ENCODE peak calls at places on chromosomes 11 and 22, in ten cellular contexts. W is mucosa of descending colon; M is ovary; S is heart left ventricle; T is A549; Q is tibial artery; C is effector memory CD4-positive, alpha-beta T cell; D is CD8-positive, alpha-beta memory T cell; A is psoas muscle; Y is Peyer's patch. X is an unnamed sample.

GRCh38 chr11:119684361-119685072 is 44.5 kb downstream of the NECTIN1 start:
- DNase-seq in W (no peak), M (no peak), S (no peak), T (peak; percentile 13), Q (no peak), C (no peak), D (no peak), A (no peak), Y (no peak), X (no peak)

GRCh38 chr22:49633010-49633324 is 194.7 kb downstream of the BRD1 start:
- DNase-seq in W (no peak), M (no peak), S (peak; percentile 32), T (no peak), Q (no peak), C (no peak), D (no peak), A (peak; percentile 43), Y (no peak), X (no peak)

GRCh38 chr11:130211144-130211543 is 51.6 kb downstream of the ST14 start:
- DNase-seq in W (peak; percentile 1), M (peak; percentile 2), S (no peak), T (no peak), Q (no peak), C (no peak), D (no peak), A (no peak), Y (peak; percentile 16), X (no peak)

GRCh38 chr11:119693253-119693815 is 35.7 kb downstream of the NECTIN1 start:
- DNase-seq in W (no peak), M (no peak), S (no peak), T (no peak), Q (no peak), C (no peak), D (no peak), A (no peak), Y (no peak), X (no peak)

GRCh38 chr11:125317416-125317815 is 152.9 kb downstream of the PKNOX2 start:
- DNase-seq in W (no peak), M (no peak), S (no peak), T (no peak), Q (no peak), C (no peak), D (no peak), A (no peak), Y (no peak), X (no peak)

GRCh38 chr11:74299000-74299399 is 12.4 kb downstream of the P4HA3 start:
- DNase-seq in W (no peak), M (no peak), S (no peak), T (no peak), Q (no peak), C (no peak), D (no peak), A (no peak), Y (no peak), X (no peak)

GRCh38 chr22:45903355-45904149 is 73.4 kb downstream of the WNT7B start:
- DNase-seq in W (peak; percentile 9), M (no peak), S (no peak), T (no peak), Q (no peak), C (no peak), D (no peak), A (no peak), Y (no peak), X (no peak)

GRCh38 chr11:129946965-129947364 is 51.6 kb upstream of the NFRKB start:
- DNase-seq in W (no peak), M (no peak), S (no peak), T (no peak), Q (no peak), C (no peak), D (no peak), A (no peak), Y (no peak), X (no peak)

GRCh38 chr11:44531116-44531504 is 34.4 kb upstream of the CD82 start:
- DNase-seq in W (no peak), M (no peak), S (peak; percentile 42), T (no peak), Q (no peak), C (no peak), D (no peak), A (no peak), Y (no peak), X (no peak)

GRCh38 chr11:23755769-23756168 is 741.1 kb upstream of the LUZP2 start:
- DNase-seq in W (no peak), M (no peak), S (no peak), T (no peak), Q (no peak), C (no peak), D (no peak), A (no peak), Y (no peak), X (no peak)

GRCh38 chr22:41979423-41980250 is 10.4 kb downstream of the SEPTIN3 start:
- DNase-seq in W (no peak), M (no peak), S (no peak), T (no peak), Q (no peak), C (no peak), D (no peak), A (no peak), Y (no peak), X (no peak)

DNA sequence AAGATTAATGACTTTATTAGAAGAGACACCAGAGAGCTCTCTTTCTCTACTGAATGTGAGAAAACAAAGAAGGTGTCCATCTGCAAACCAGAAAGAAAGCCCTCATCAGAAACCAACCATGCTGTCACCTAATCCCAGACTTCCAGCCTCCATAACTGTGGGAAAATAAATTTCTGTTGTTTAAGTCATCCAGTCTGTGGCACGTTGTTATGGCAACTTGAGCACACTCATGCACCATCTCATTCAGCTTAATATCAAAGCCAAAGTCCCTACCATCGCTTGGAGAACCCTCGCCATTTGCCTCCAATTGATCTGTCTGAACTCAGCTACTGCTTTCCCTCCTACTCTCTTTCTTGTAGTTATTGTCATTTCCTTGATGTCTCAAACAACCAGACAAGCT is 766.1 kb upstream of the ARHGAP42 start:
- DNase-seq in W (no peak), M (no peak), S (no peak), T (no peak), Q (no peak), C (no peak), D (no peak), A (no peak), Y (no peak), X (no peak)
- H3K9me3 ChIP-seq in W (peaks cover 29% of the 10 kb centered on the region), M (no peaks in the 10 kb centered on the region), S (no peaks in the 10 kb centered on the region), T (no peaks in the 10 kb centered on the region), Q (no peaks in the 10 kb centered on the region), C (no peaks in the 10 kb centered on the region), D (no peaks in the 10 kb centered on the region), A (peaks cover 7% of the 10 kb centered on the region), Y (no peaks in the 10 kb centered on the region), X (peaks cover 3% of the 10 kb centered on the region)

GRCh38 chr22:20510811-20511577 is 3.6 kb downstream of the MED15 start:
- DNase-seq in W (no peak), M (no peak), S (no peak), T (no peak), Q (no peak), C (no peak), D (no peak), A (no peak), Y (no peak), X (no peak)
- H3K9me3 ChIP-seq in W (no peaks in the 10 kb centered on the region), M (no peaks in the 10 kb centered on the region), S (no peaks in the 10 kb centered on the region), T (no peaks in the 10 kb centered on the region), Q (no peaks in the 10 kb centered on the region), C (no peaks in the 10 kb centered on the region), D (no peaks in the 10 kb centered on the region), A (no peaks in the 10 kb centered on the region), Y (no peaks in the 10 kb centered on the region), X (no peaks in the 10 kb centered on the region)

GRCh38 chr22:47444746-47445065 is 682.3 kb downstream of the TBC1D22A start:
- DNase-seq in W (no peak), M (no peak), S (no peak), T (no peak), Q (no peak), C (no peak), D (no peak), A (no peak), Y (no peak), X (no peak)

GRCh38 chr22:47445716-47446290 is 683.4 kb downstream of the TBC1D22A start:
- DNase-seq in W (no peak), M (peak; percentile 14), S (no peak), T (no peak), Q (no peak), C (no peak), D (no peak), A (no peak), Y (no peak), X (no peak)

GRCh38 chr22:47446331-47446730 is 683.9 kb downstream of the TBC1D22A start:
- DNase-seq in W (no peak), M (no peak), S (no peak), T (no peak), Q (no peak), C (no peak), D (no peak), A (no peak), Y (no peak), X (no peak)

GRCh38 chr22:47443836-47444745 is 681.6 kb downstream of the TBC1D22A start:
- DNase-seq in W (no peak), M (no peak), S (no peak), T (no peak), Q (no peak), C (no peak), D (no peak), A (no peak), Y (no peak), X (no peak)

DNA sequence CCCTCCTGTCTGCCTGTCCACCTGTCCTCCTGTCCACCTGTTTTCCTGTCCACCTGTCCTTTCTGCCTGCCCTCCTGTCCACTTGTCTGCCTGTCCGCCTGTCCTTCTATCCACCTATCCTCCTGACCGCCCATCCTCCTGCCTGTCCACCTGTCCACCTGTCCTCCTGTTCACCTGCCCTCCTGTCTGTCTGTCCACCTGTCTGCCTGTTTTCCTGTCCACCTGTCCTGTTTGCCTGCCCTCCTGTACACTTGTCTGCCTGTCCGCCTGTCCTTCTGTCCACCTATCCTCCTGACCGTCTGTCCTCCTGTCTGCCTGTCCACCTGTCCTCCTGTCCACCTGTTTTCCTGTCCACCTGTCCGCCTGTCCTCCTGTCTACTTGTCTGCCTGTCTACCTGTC is 682.8 kb downstream of the TBC1D22A start:
- DNase-seq in W (no peak), M (no peak), S (no peak), T (no peak), Q (no peak), C (no peak), D (no peak), A (no peak), Y (no peak), X (no peak)
- H3K9me3 ChIP-seq in W (no peaks in the 10 kb centered on the region), M (no peaks in the 10 kb centered on the region), S (no peaks in the 10 kb centered on the region), T (no peaks in the 10 kb centered on the region), Q (no peaks in the 10 kb centered on the region), C (peaks cover 6% of the 10 kb centered on the region), D (no peaks in the 10 kb centered on the region), A (no peaks in the 10 kb centered on the region), Y (no peaks in the 10 kb centered on the region), X (no peaks in the 10 kb centered on the region)

DNA sequence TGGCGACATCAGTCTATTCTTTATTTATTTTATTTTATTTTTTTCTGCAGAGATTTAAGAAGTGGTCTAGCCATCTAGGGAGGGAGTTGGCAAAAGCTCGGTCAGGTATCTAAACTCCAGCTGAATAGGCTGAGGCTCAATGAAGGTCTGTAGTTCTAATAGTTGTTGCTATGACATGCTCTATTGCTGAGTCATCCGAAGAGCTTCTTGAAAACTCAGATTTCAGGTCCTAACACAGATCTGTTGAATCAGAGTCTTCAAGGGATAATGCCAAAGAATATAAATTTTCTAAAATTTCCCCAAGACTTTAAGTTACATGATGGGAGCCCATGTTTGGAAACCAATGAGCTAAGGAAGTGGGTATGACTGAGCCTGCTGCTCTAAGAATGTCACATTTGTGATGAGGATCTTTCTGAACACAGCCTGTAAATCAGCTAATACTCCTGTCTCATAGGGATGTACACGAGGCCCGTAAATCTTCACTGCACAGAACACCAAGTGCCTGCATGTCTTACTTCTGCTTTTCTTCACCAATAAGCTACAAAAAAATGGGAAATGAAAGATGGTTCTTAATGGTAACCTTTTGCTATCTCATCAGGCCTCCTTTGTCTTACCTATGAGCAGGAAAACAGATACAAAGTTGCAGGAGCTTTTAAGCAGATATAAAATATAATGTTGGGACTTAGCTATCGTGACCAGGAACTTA is 901.4 kb upstream of the API5 start:
- DNase-seq in W (no peak), M (no peak), S (no peak), T (no peak), Q (no peak), C (no peak), D (no peak), A (no peak), Y (no peak), X (no peak)
- H3K9me3 ChIP-seq in W (no peaks in the 10 kb centered on the region), M (no peaks in the 10 kb centered on the region), S (no peaks in the 10 kb centered on the region), T (no peaks in the 10 kb centered on the region), Q (no peaks in the 10 kb centered on the region), C (no peaks in the 10 kb centered on the region), D (no peaks in the 10 kb centered on the region), A (no peaks in the 10 kb centered on the region), Y (no peaks in the 10 kb centered on the region), X (peaks cover 2% of the 10 kb centered on the region)

X was measured in T-helper 17 cell.